ENCODE peak calls at places on chromosomes 2 and 18, in five cellular contexts. S is GM12865, F is OCI-LY7, H is thoracic aorta, Y is BE2C. Q is an unnamed sample.

GRCh38 chr2:40431600-40431955 is 20.3 kb downstream of the SLC8A1 start:
- DNase-seq in S (no peak), H (no peak), F (no peak), Y (peak), Q (peak)

GRCh38 chr2:75221872-75222271 is 22.6 kb upstream of the TACR1 start:
- DNase-seq in F (no peak), H (no peak), S (no peak), Y (no peak), Q (peak)

GRCh38 chr18:36492604-36493329 is 195.3 kb downstream of the FHOD3 start:
- DNase-seq in H (no peak), F (no peak), S (no peak), Y (no peak), Q (peak)

GRCh38 chr2:128950760-128951159 is 632.1 kb upstream of the HS6ST1 start:
- DNase-seq in Y (no peak), H (no peak), S (no peak), F (no peak), Q (no peak)

GRCh38 chr2:46298522-46299351 is 1.5 kb downstream of the EPAS1 start:
- DNase-seq in H (no peak), S (no peak), Y (peak), F (no peak), Q (peak)

GRCh38 chr2:151423760-151424159 is 14.1 kb downstream of the RIF1 start:
- DNase-seq in H (no peak), F (no peak), Y (no peak), S (no peak), Q (no peak)

GRCh38 chr2:178403671-178404379 is 47.1 kb downstream of the PRKRA start:
- DNase-seq in F (no peak), S (peak), Y (no peak), H (no peak), Q (no peak)

GRCh38 chr18:39454866-39455265 is 1889.3 kb upstream of the CELF4 start:
- DNase-seq in F (no peak), H (no peak), S (no peak), Y (no peak), Q (no peak)

GRCh38 chr2:96195410-96196071 is 13.1 kb downstream of the STARD7 start:
- DNase-seq in Y (no peak), S (no peak), F (no peak), H (no peak), Q (peak)

GRCh38 chr2:74567862-74568261 is 13.3 kb downstream of the DOK1 start:
- DNase-seq in H (no peak), F (no peak), Y (no peak), S (no peak), Q (peak)

GRCh38 chr18:50797147-50797546 is 22.7 kb downstream of the MRO start:
- DNase-seq in S (no peak), H (no peak), Y (no peak), F (no peak), Q (no peak)

GRCh38 chr2:112276954-112277353 is 1.6 kb downstream of the ZC3H6 start:
- DNase-seq in H (no peak), F (no peak), Y (no peak), S (no peak), Q (no peak)
- H3K4me3 ChIP-seq in H (peak), F (peak), Y (peak), S (peak), Q (no peak)

GRCh38 chr18:7576685-7577084 is 9.6 kb downstream of the PTPRM start:
- DNase-seq in S (no peak), Y (no peak), F (no peak), H (no peak), Q (no peak)
- TF ChIP-seq CTCF in S (no peak), Y (no peak), F (no peak), H (no peak), Q (no peak)

GRCh38 chr18:79485788-79486355 is 90.1 kb downstream of the NFATC1 start:
- DNase-seq in H (no peak), S (no peak), F (no peak), Y (no peak), Q (peak)
- H3K4me3 ChIP-seq in H (peak), S (no peak), F (no peak), Y (no peak), Q (peak)

DNA sequence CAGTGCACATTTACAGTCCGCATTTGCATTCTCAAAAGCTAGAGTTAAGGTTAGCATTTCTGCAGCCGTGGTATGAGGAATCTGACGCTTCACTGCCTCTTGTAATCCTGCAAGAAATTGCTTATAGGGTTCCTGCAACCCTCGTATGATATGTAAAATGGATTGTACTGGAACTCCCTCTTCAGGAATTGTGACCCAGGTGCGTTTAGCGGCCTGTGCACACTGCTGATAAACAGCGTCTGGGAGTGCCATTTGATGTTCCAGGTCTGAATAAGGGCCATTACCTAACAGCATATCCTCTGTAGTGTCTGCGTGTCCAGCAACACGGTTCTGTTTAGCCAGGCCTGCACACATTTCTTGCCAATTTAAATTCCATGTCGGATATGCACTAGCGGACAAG is 42.5 kb downstream of the CXCR4 start:
- DNase-seq in F (peak), H (no peak), S (no peak), Y (no peak), Q (no peak)
- TF ChIP-seq CTCF in F (peak), H (no peak), S (no peak), Y (no peak), Q (no peak)

Q was measured in cardiac fibroblast.